ENCODE peak calls at places on chromosomes 16 and 17, in seven cellular contexts. T is neural crest cell; Y is activated CD4-positive, alpha-beta T cell treated with anti-CD3 and anti-CD28 coated beads, Interleukin-2, amount 50 U/mL, for 1 hour; X is central memory CD4-positive, alpha-beta T cell; W is CD8-positive, alpha-beta T cell; D is stimulated activated CD8-positive, alpha-beta memory T cell treated with anti-CD3 and anti-CD28 coated beads, Interleukin-15, amount 100 ng/mL, for 24 hours; P is Ammon's horn. I is an unnamed sample.

GRCh38 chr17:1365445-1366039 is 34.5 kb downstream of the YWHAE start:
- DNase-seq in T (peak; percentile 35), Y (peak; percentile 43), X (peak; percentile 74), W (peak; percentile 10), D (no peak), P (peak; percentile 87), I (peak; percentile 75)

GRCh38 chr17:9179602-9180001 is 158.3 kb downstream of the NTN1 start:
- DNase-seq in T (no peak), Y (no peak), X (no peak), W (no peak), D (no peak), P (no peak), I (no peak)

GRCh38 chr16:85420501-85421337 is 192.4 kb upstream of the GSE1 start:
- DNase-seq in T (peak; percentile 72), Y (peak; percentile 74), X (peak; percentile 68), W (peak; percentile 60), D (peak; percentile 88), P (no peak), I (peak; percentile 39)

GRCh38 chr17:75693500-75694481 is 26.7 kb downstream of the SAP30BP start:
- DNase-seq in T (no peak), Y (no peak), X (no peak), W (no peak), D (no peak), P (peak; percentile 98), I (no peak)

GRCh38 chr17:1686086-1686485 is 1.4 kb upstream of the PRPF8 start:
- DNase-seq in T (no peak), Y (no peak), X (no peak), W (no peak), D (no peak), P (no peak), I (no peak)

GRCh38 chr16:85483424-85483823 is 129.7 kb upstream of the GSE1 start:
- DNase-seq in T (no peak), Y (no peak), X (no peak), W (no peak), D (no peak), P (no peak), I (no peak)

GRCh38 chr17:64504769-64505319 is 1.2 kb downstream of the DDX5 start:
- DNase-seq in T (no peak), Y (no peak), X (no peak), W (no peak), D (no peak), P (no peak), I (no peak)

GRCh38 chr17:62614142-62614541 is 13.3 kb upstream of the MRC2 start:
- DNase-seq in T (no peak), Y (no peak), X (no peak), W (no peak), D (no peak), P (peak; percentile 31), I (no peak)

GRCh38 chr16:89122322-89122831 is 28.7 kb downstream of the ACSF3 start:
- DNase-seq in T (no peak), Y (peak; percentile 75), X (peak; percentile 79), W (peak; percentile 43), D (no peak), P (no peak), I (no peak)

GRCh38 chr17:16215965-16216316 is 607 bp upstream of the NCOR1 start:
- DNase-seq in T (no peak), Y (peak; percentile 5), X (no peak), W (no peak), D (peak; percentile 13), P (no peak), I (peak; percentile 48)